ENCODE peak calls at places on chromosomes 7 and 10, in four cellular contexts. W is breast epithelium, K is cardiac muscle cell, F is fibroblast of lung. Y is an unnamed sample.
A peak's percentile ranks its signal among the peaks of the same experiment; 100 is the strongest.

GRCh38 chr10:19250542-19250941 is 201.9 kb downstream of the MALRD1 start:
- DNase-seq in W (no peak), K (no peak), F (peak; percentile 77), Y (no peak)

GRCh38 chr7:3065724-3066143 is 22.1 kb upstream of the CARD11 start:
- DNase-seq in W (no peak), K (peak; percentile 31), F (peak; percentile 13), Y (peak; percentile 1)

GRCh38 chr7:135204876-135205275 is 6.5 kb downstream of the WDR91 start:
- DNase-seq in W (no peak), K (no peak), F (peak; percentile 52), Y (no peak)

GRCh38 chr7:123712619-123713018 is 36.2 kb downstream of the WASL start:
- DNase-seq in W (no peak), K (no peak), F (peak; percentile 87), Y (no peak)

GRCh38 chr10:55943403-55943802 is 417.7 kb downstream of the ZWINT start:
- DNase-seq in W (no peak), K (no peak), F (no peak), Y (no peak)

GRCh38 chr10:79176052-79176501 is 107.3 kb downstream of the ZMIZ1 start:
- DNase-seq in W (no peak), K (no peak), F (peak; percentile 91), Y (no peak)

GRCh38 chr7:9097565-9098060 is 664.2 kb downstream of the NXPH1 start:
- DNase-seq in W (no peak), K (no peak), F (peak; percentile 15), Y (no peak)

GRCh38 chr7:120733143-120733542 is 124.8 kb downstream of the TSPAN12 start:
- DNase-seq in W (no peak), K (no peak), F (peak; percentile 87), Y (no peak)

GRCh38 chr10:3074145-3074665 is 6.9 kb downstream of the PFKP start:
- DNase-seq in W (no peak), K (no peak), F (peak; percentile 71), Y (no peak)

GRCh38 chr10:97230146-97230545 is 44.4 kb upstream of the SLIT1 start:
- DNase-seq in W (no peak), K (peak; percentile 51), F (peak; percentile 15), Y (no peak)

GRCh38 chr7:48455363-48455762 is 284.1 kb downstream of the ABCA13 start:
- DNase-seq in W (no peak), K (no peak), F (no peak), Y (no peak)

GRCh38 chr10:129894721-129895120 is 69.4 kb downstream of the EBF3 start:
- DNase-seq in W (no peak), K (no peak), F (no peak), Y (no peak)

GRCh38 chr7:128402346-128402745 is 7.4 kb downstream of the IMPDH1 start:
- DNase-seq in W (no peak), K (no peak), F (no peak), Y (no peak)

GRCh38 chr10:60376221-60376620 is 13.5 kb downstream of the ANK3 start:
- DNase-seq in W (no peak), K (no peak), F (no peak), Y (no peak)

GRCh38 chr7:1200045-1200444 is 32.6 kb upstream of the UNCX start:
- DNase-seq in W (no peak), K (no peak), F (peak; percentile 22), Y (no peak)

GRCh38 chr7:75869776-75870379 is 9.0 kb upstream of the RHBDD2 start:
- DNase-seq in W (no peak), K (no peak), F (peak; percentile 84), Y (no peak)

GRCh38 chr7:157575777-157576176 is 239.0 kb downstream of the DNAJB6 start:
- DNase-seq in W (no peak), K (no peak), F (no peak), Y (no peak)

GRCh38 chr7:37942934-37943610 is 22.6 kb downstream of the EPDR1 start:
- DNase-seq in W (no peak), K (peak; percentile 24), F (peak; percentile 69), Y (no peak)

GRCh38 chr10:133375357-133376115 is 2.4 kb upstream of the ECHS1 start:
- DNase-seq in W (no peak), K (no peak), F (no peak), Y (no peak)

GRCh38 chr10:1425886-1426285 is 311.4 kb downstream of the ADARB2 start:
- DNase-seq in W (no peak), K (no peak), F (no peak), Y (no peak)

GRCh38 chr10:70656489-70656888 is 15.8 kb upstream of the ADAMTS14 start:
- DNase-seq in W (no peak), K (no peak), F (peak; percentile 100), Y (no peak)

GRCh38 chr7:85471740-85472139 is 284.9 kb upstream of the SEMA3D start:
- DNase-seq in W (no peak), K (no peak), F (peak; percentile 90), Y (no peak)

GRCh38 chr10:3452683-3453388 is 280.3 kb upstream of the PITRM1 start:
- DNase-seq in W (no peak), K (no peak), F (peak; percentile 91), Y (no peak)

GRCh38 chr7:33579561-33579960 is 325.8 kb upstream of the BMPER start:
- DNase-seq in W (no peak), K (no peak), F (no peak), Y (no peak)

GRCh38 chr10:2494386-2494785 is 573.0 kb upstream of the PFKP start:
- DNase-seq in W (no peak), K (no peak), F (peak; percentile 57), Y (no peak)

GRCh38 chr7:159031750-159032149 is 112.9 kb downstream of the VIPR2 start:
- DNase-seq in W (peak; percentile 41), K (no peak), F (no peak), Y (no peak)

GRCh38 chr7:102873470-102874165 is 39.2 kb upstream of the LRRC17 start:
- DNase-seq in W (no peak), K (no peak), F (no peak), Y (no peak)
- H3K27ac ChIP-seq in W (no peak overlapping the region), K (no peak overlapping the region), F (peak overlapping the region; percentile 78), Y (no peak overlapping the region)

DNA sequence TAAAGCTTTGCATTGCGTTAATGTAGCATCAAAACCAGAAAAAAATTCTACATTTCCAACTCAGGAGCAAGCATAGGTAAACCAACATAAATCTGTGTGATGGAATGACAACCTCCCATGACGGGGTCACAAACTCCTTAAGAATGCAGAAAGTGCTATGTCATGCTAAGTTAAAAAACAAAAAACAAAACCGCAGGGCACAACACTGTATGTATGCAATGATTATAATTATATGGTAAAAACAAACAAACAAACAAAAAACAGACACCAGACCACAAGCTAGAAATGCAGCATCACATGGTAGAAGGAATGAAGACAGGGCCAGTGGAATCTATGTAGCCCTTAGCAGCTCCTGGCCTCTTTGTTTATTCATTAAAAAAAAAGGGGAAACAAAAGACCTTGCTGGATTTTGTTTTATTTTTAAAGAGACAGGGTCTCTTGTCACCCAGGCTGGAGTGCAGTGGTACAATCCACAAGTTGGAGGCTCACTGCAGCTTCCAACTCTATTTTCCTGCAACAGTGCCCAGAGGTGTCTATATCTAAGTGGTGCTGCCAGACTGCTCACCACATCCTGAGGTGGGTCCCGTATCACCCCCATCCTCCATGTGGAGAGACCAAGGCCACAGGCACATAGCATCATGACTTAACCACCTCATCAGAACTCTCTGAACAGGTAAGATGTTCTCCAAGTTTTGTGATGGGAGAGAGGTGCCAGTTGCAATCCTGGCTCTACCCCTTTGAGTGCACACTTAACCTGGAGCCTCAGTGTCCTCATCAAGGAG is 98.4 kb downstream of the RNF216 start:
- DNase-seq in W (no peak), K (no peak), F (no peak), Y (no peak)
- H3K27ac ChIP-seq in W (no peak overlapping the region), K (no peak overlapping the region), F (no peak overlapping the region), Y (no peak overlapping the region)

DNA sequence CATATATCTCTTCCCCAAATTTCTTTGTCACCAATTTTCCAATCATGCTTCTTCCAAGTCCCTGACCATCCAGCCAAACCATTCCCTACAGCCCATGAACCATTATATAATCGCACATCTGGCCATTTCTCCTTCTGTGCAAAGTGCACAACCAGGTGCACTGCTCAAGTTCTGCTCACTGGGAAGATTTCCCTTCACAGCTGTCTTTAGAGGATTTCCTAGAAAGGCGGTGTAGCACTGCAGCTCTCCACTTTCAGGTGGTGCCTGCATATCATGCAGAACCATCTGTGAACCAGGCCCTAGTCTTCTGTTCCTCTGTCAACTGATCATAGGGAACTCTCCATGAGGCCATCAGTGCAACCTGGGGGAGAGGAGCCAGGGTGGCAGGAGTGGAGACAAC is 95.0 kb upstream of the CABCOCO1 start:
- DNase-seq in W (no peak), K (no peak), F (no peak), Y (no peak)
- H3K27ac ChIP-seq in W (no peak overlapping the region), K (no peak overlapping the region), F (no peak overlapping the region), Y (no peak overlapping the region)

GRCh38 chr10:43825421-43825820 is 176.7 kb upstream of the ZNF32 start:
- DNase-seq in W (no peak), K (no peak), F (no peak), Y (no peak)
- H3K27ac ChIP-seq in W (peak overlapping the region; percentile 85), K (no peak overlapping the region), F (peak overlapping the region; percentile 41), Y (no peak overlapping the region)